ENCODE peak calls at places on chromosomes 1 and 21, in nine cellular contexts. G is mucosa of descending colon, Y is heart left ventricle, H is lower lobe of right lung, Q is cardiac fibroblast, E is MM.1S, R is lower leg skin, A is astrocyte of the spinal cord, K is GM10248. L is an unnamed sample.

GRCh38 chr1:108590947-108591346 is 31.0 kb downstream of the EEIG2 start:
- DNase-seq in H (no peak), Y (no peak), A (peak), K (no peak), R (no peak), Q (peak), E (no peak), G (no peak), L (no peak)

GRCh38 chr1:70286453-70286852 is 65.3 kb downstream of the SRSF11 start:
- DNase-seq in Y (no peak), A (no peak), G (no peak), K (no peak), H (no peak), E (no peak), R (peak), Q (no peak), L (no peak)

GRCh38 chr1:151864411-151864810 is 10.9 kb upstream of the THEM5 start:
- DNase-seq in G (no peak), E (no peak), R (no peak), A (no peak), Y (no peak), H (no peak), K (no peak), Q (no peak), L (no peak)

GRCh38 chr1:3654549-3655281 is 2.4 kb downstream of the TP73 start:
- DNase-seq in H (no peak), R (no peak), G (no peak), K (no peak), Q (no peak), A (no peak), Y (no peak), E (no peak), L (no peak)

GRCh38 chr1:185776521-185776920 is 42.3 kb downstream of the HMCN1 start:
- DNase-seq in G (no peak), R (no peak), Y (no peak), H (no peak), E (no peak), A (no peak), Q (peak), K (no peak), L (no peak)

GRCh38 chr1:86471296-86471695 is 2.6 kb downstream of the CLCA1 start:
- DNase-seq in G (no peak), K (no peak), Q (peak), E (no peak), A (peak), Y (no peak), R (no peak), H (no peak), L (no peak)

GRCh38 chr1:182764029-182764768 is 25.4 kb upstream of the NPL start:
- DNase-seq in Q (no peak), Y (no peak), K (no peak), A (no peak), H (no peak), G (no peak), R (no peak), E (no peak), L (no peak)

GRCh38 chr1:234435620-234436019 is 43.4 kb downstream of the TARBP1 start:
- DNase-seq in Y (no peak), Q (no peak), E (no peak), H (no peak), K (no peak), R (no peak), A (no peak), G (no peak), L (no peak)

GRCh38 chr1:209877109-209877764 is 49.5 kb downstream of the UTP25 start:
- DNase-seq in A (no peak), K (no peak), H (no peak), G (no peak), R (no peak), E (no peak), Y (no peak), Q (no peak), L (no peak)

GRCh38 chr21:34086887-34087306 is 13.5 kb downstream of the MRPS6 start:
- DNase-seq in H (no peak), Q (no peak), E (no peak), Y (no peak), K (no peak), R (no peak), A (no peak), G (no peak), L (peak)

GRCh38 chr1:94863297-94863911 is 43.2 kb downstream of the SLC44A3 start:
- DNase-seq in R (no peak), Q (peak), A (peak), H (no peak), E (no peak), K (no peak), Y (no peak), G (no peak), L (no peak)

GRCh38 chr1:100065183-100065968 is 67.4 kb downstream of the SASS6 start:
- DNase-seq in H (no peak), Q (no peak), A (no peak), G (no peak), E (no peak), R (no peak), Y (no peak), K (no peak), L (no peak)

GRCh38 chr1:93446837-93447451 is 974 bp upstream of the FNBP1L start:
- DNase-seq in E (no peak), Q (peak), Y (no peak), R (peak), G (peak), K (no peak), A (no peak), H (no peak), L (no peak)

GRCh38 chr1:65170511-65171142 is 22.6 kb downstream of the AK4 start:
- DNase-seq in A (peak), G (no peak), R (no peak), E (no peak), Q (peak), Y (no peak), H (no peak), K (no peak), L (no peak)

GRCh38 chr1:1336446-1336845 is 5.4 kb downstream of the TAS1R3 start:
- DNase-seq in H (no peak), G (no peak), E (no peak), Y (no peak), K (no peak), Q (no peak), A (no peak), R (no peak), L (no peak)

GRCh38 chr1:228093050-228093906 is 9.8 kb downstream of the C1orf35 start:
- DNase-seq in H (no peak), G (no peak), Q (no peak), E (no peak), Y (no peak), K (no peak), A (no peak), R (peak), L (peak)

GRCh38 chr1:12100071-12100470 is 37.0 kb downstream of the TNFRSF8 start:
- DNase-seq in G (no peak), H (no peak), E (no peak), R (no peak), Y (no peak), K (no peak), A (no peak), Q (no peak), L (no peak)

GRCh38 chr21:34536820-34537219 is 24.8 kb upstream of the KCNE1 start:
- DNase-seq in E (no peak), A (peak), Y (no peak), K (no peak), H (no peak), Q (no peak), R (no peak), G (no peak), L (no peak)

GRCh38 chr1:31159869-31160611 is 79.6 kb downstream of the NKAIN1 start:
- DNase-seq in Y (no peak), E (no peak), R (no peak), Q (no peak), H (no peak), G (peak), K (no peak), A (no peak), L (no peak)

GRCh38 chr1:209335090-209335692 is 248.3 kb upstream of the CAMK1G start:
- DNase-seq in E (peak), R (no peak), H (no peak), Y (no peak), K (peak), A (peak), Q (peak), G (peak), L (peak)

GRCh38 chr1:12717301-12717838 is 1.5 kb downstream of the AADACL3 start:
- DNase-seq in R (no peak), K (no peak), E (no peak), Q (no peak), G (no peak), H (no peak), Y (no peak), A (no peak), L (no peak)

GRCh38 chr1:29447368-29447767 is 211.0 kb downstream of the PTPRU start:
- DNase-seq in A (no peak), Q (no peak), R (no peak), H (no peak), E (no peak), G (no peak), Y (no peak), K (no peak), L (no peak)

GRCh38 chr21:36647279-36648093 is 51.4 kb upstream of the SIM2 start:
- DNase-seq in G (no peak), A (peak), R (no peak), Q (peak), E (no peak), H (no peak), Y (no peak), K (no peak), L (no peak)

GRCh38 chr1:89519779-89520358 is 4.8 kb upstream of the LRRC8B start:
- DNase-seq in H (no peak), Y (no peak), A (peak), E (peak), Q (peak), R (no peak), K (peak), G (peak), L (peak)

GRCh38 chr1:60833173-60833572 is 249.2 kb upstream of the NFIA start:
- DNase-seq in Y (no peak), G (peak), H (no peak), A (no peak), K (no peak), R (no peak), E (no peak), Q (no peak), L (no peak)

GRCh38 chr1:35598895-35599294 is 25.8 kb downstream of the TFAP2E start:
- DNase-seq in R (no peak), K (no peak), G (no peak), Y (no peak), A (no peak), E (no peak), H (no peak), Q (no peak), L (no peak)

GRCh38 chr1:214380986-214381695 is 100.2 kb downstream of the SMYD2 start:
- DNase-seq in A (no peak), Q (no peak), Y (no peak), G (no peak), R (no peak), E (no peak), K (no peak), H (no peak), L (no peak)

GRCh38 chr1:223738465-223739365 is 26.4 kb downstream of the CAPN2 start:
- DNase-seq in G (peak), R (no peak), Y (no peak), E (no peak), Q (no peak), K (no peak), H (peak), A (no peak), L (no peak)

GRCh38 chr1:87805661-87806376 is 477.1 kb downstream of the LMO4 start:
- DNase-seq in E (no peak), Y (no peak), H (no peak), R (no peak), K (no peak), Q (peak), A (peak), G (no peak), L (no peak)

GRCh38 chr1:113109908-113110554 is 37.0 kb downstream of the LRIG2 start:
- DNase-seq in K (no peak), A (peak), Q (peak), Y (no peak), R (no peak), E (no peak), G (no peak), H (no peak), L (no peak)

GRCh38 chr1:165179306-165179705 is 177.2 kb downstream of the LMX1A start:
- DNase-seq in A (no peak), E (no peak), K (no peak), Q (no peak), G (no peak), H (no peak), Y (no peak), R (no peak), L (no peak)

GRCh38 chr1:24161270-24161669 is 18.3 kb upstream of the IL22RA1 start:
- DNase-seq in Q (no peak), A (no peak), H (no peak), G (peak), K (no peak), R (no peak), E (no peak), Y (no peak), L (no peak)

GRCh38 chr1:59107516-59107915 is 189.4 kb upstream of the FGGY start:
- DNase-seq in E (no peak), Y (no peak), Q (peak), G (no peak), A (no peak), K (no peak), R (peak), H (no peak), L (no peak)

GRCh38 chr1:161117681-161118581 is at the start of the genes NIT1 and PFDN2:
- DNase-seq in Q (peak), E (peak), H (peak), G (peak), A (peak), R (peak), K (peak), Y (peak), L (peak)

GRCh38 chr1:21814981-21815583 is 3.0 kb downstream of the LDLRAD2 start:
- DNase-seq in R (no peak), Y (no peak), H (peak), A (no peak), G (no peak), K (no peak), E (no peak), Q (no peak), L (no peak)

GRCh38 chr1:21815724-21816311 is 3.8 kb downstream of the LDLRAD2 start:
- DNase-seq in Y (no peak), R (no peak), A (no peak), G (no peak), E (no peak), K (no peak), H (peak), Q (no peak), L (no peak)

GRCh38 chr1:21816602-21817302 is 4.7 kb downstream of the LDLRAD2 start:
- DNase-seq in H (no peak), G (no peak), Y (no peak), Q (peak), A (peak), R (no peak), E (no peak), K (no peak), L (no peak)

GRCh38 chr1:21813542-21813941 is 1.5 kb downstream of the LDLRAD2 start:
- DNase-seq in Y (no peak), Q (no peak), E (no peak), R (no peak), K (no peak), A (no peak), G (no peak), H (no peak), L (no peak)

GRCh38 chr1:21814241-21814918 is 2.3 kb downstream of the LDLRAD2 start:
- DNase-seq in Y (no peak), G (no peak), Q (no peak), E (no peak), K (peak), R (no peak), A (no peak), H (peak), L (peak)
- TF ChIP-seq CTCF in Y (peak), G (peak), Q (peak), E (peak), K (peak), R (no peak), A (peak), H (peak), L (peak)

DNA sequence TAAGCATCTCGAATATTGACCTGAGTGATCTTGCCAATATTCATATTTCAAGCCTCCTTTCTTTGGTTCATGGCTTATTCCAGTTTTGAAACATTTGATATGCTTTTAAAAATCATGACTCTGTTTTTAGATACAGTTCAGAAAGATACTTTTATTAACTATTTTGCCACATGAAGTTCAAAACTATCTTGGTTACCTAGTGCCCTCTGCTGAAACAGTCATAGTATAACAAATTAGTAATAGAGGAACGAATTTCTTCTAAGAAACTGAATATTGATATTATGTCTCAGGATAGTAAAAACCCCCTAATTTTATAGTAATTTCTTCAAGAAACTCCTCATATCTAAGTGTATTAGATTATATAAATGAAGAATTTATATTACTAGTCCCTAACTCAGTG is 52.6 kb upstream of the RC3H1 start:
- DNase-seq in A (peak), Q (peak), R (no peak), H (no peak), Y (no peak), E (peak), G (no peak), K (peak), L (no peak)
- TF ChIP-seq CTCF in A (peak), Q (peak), R (no peak), H (peak), Y (peak), E (peak), G (no peak), K (peak), L (no peak)

GRCh38 chr1:33326690-33327300 is 5.9 kb upstream of the A3GALT2 start:
- DNase-seq in E (no peak), Y (no peak), A (no peak), R (no peak), Q (no peak), K (no peak), H (peak), G (no peak), L (no peak)
- TF ChIP-seq CTCF in E (no peak), Y (no peak), A (no peak), R (no peak), Q (no peak), K (no peak), H (no peak), G (no peak), L (no peak)

DNA sequence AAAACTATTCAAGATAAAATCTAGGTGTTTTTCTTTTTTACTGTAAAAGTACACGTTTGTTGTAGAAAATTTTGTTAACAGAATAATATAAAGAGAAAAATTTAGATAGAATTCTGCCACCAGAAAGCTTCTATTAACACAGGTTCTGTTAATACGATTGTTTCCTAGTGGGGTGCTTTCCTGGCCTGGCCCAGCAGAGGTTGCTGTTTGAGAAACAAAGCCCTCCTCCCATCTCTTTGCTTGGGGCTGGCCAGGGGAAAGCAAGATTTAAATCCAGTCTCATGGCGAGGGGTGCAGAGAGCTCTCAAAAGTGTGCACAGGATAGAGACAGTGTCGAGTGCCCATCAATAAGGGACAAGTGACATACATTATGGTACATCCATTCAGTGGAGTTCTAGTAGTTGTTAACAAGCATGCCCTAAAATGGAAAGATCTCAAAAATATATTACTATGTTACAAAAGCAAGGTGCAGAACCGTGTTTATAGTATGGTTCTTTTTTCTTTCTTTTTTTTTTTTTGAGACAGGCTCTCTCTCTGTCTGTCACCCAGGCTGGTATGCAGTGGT is 14.6 kb upstream of the ACBD3 start:
- DNase-seq in E (peak), H (no peak), R (no peak), Q (peak), Y (no peak), A (no peak), G (no peak), K (peak), L (peak)
- TF ChIP-seq CTCF in E (peak), H (peak), R (no peak), Q (peak), Y (no peak), A (peak), G (no peak), K (peak), L (no peak)

GRCh38 chr1:150561830-150562367 is 12.7 kb downstream of the ADAMTSL4 start:
- DNase-seq in G (peak), Y (peak), A (peak), E (peak), K (peak), H (peak), Q (peak), R (peak), L (peak)

GRCh38 chr1:150564051-150564991 is 15.1 kb downstream of the MCL1 start:
- DNase-seq in H (no peak), K (no peak), E (peak), Y (no peak), G (no peak), A (peak), Q (peak), R (no peak), L (peak)

GRCh38 chr1:150563340-150564038 is 14.3 kb downstream of the ADAMTSL4 start:
- DNase-seq in R (no peak), K (peak), G (peak), H (peak), Q (peak), E (peak), A (peak), Y (peak), L (peak)

GRCh38 chr1:150560986-150561829 is 12.0 kb downstream of the ADAMTSL4 start:
- DNase-seq in R (peak), E (peak), H (peak), Q (peak), G (peak), K (peak), A (peak), Y (peak), L (peak)

DNA sequence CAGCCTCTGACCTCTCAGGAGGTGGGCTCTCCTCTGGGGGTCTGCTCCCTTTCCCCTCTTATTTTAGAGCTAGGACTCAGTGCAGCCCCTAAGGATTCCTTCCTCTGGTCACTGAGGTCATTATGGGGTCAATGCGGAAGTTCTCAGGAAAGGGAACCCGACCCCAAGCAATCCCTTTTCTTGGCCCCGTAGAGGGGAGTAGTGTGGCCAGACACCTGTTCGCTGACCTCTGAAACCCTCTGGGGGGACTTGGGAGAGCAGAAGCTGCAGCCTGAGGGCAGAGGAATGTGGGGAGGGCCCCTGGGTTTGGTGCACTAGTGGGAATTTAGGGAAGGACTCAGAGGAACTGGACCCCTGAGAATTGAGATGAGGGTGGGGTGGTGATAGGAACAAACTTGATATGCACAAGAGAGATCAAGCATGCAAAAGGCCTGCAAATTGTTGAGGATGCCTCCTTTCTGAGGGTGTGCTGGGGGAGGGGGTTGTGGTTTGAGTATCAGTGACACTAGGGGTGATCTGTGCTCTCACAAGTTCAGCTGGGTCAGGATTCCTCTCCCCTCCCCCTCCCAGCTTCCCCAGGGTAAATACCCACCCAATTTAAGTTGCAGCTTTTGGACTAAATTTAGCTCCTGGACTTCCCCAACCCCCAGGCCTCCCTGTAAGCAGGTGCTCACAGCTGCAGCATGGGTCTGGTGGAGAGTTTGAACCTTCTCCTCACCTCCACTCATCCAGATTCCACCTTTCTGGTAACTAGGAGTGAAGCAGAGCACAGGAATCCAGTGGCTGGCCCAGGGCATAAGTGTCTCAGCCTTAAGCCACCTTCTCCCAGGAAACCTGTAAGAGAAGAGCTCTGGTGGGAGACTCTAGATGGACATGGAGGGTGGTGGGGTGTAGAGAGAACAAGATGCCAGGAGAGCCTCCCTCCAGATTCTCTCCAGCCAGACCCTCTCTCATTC is 13.5 kb downstream of the ADAMTSL4 start:
- DNase-seq in K (peak), Y (no peak), R (no peak), G (peak), E (peak), A (no peak), Q (no peak), H (no peak), L (peak)
- TF ChIP-seq CTCF in K (no peak), Y (no peak), R (no peak), G (no peak), E (no peak), A (no peak), Q (no peak), H (no peak), L (no peak)